ENCODE peak calls at places on chromosomes 12 and 14, in eight cellular contexts. Y is HEK293T; Z is heart right ventricle; I is stimulated activated CD4-positive, alpha-beta T cell treated with anti-CD3 and anti-CD28 coated beads, Interleukin-2, amount 100 ng/mL, for 48 hours; L is activated naive CD4-positive, alpha-beta T cell treated with Interleukin-2 at 50 U/mL for 16 hours; C is SK-MEL-5; G is stimulated activated effector memory CD8-positive, alpha-beta T cell treated with anti-CD3 and anti-CD28 coated beads, Interleukin-12 subunit alpha, Interleukin-12 subunit beta, amount 100 ng/mL, for 72 hours; P is GM04504. Q is an unnamed sample.

GRCh38 chr14:96304956-96305355 is 48.9 kb downstream of the BDKRB1 start:
- DNase-seq in Y (peak; percentile 21), Z (no peak), I (no peak), L (no peak), C (peak; percentile 60), G (no peak), P (no peak), Q (no peak)

GRCh38 chr12:56413392-56413791 is 35.8 kb downstream of the TIMELESS start:
- DNase-seq in Y (no peak), Z (no peak), I (no peak), L (no peak), C (no peak), G (no peak), P (no peak), Q (no peak)

GRCh38 chr12:102885043-102885932 is 31.8 kb downstream of the PAH start:
- DNase-seq in Y (no peak), Z (no peak), I (no peak), L (no peak), C (no peak), G (no peak), P (no peak), Q (no peak)

GRCh38 chr12:21334771-21335325 is at the start of gene SLCO1A2:
- DNase-seq in Y (no peak), Z (no peak), I (no peak), L (no peak), C (no peak), G (no peak), P (no peak), Q (no peak)

GRCh38 chr12:94134226-94134795 is 14.1 kb upstream of the PLXNC1 start:
- DNase-seq in Y (peak; percentile 61), Z (no peak), I (peak; percentile 13), L (peak; percentile 16), C (peak; percentile 76), G (no peak), P (peak; percentile 24), Q (peak; percentile 70)

GRCh38 chr12:112294793-112295192 is 87.4 kb downstream of the HECTD4 start:
- DNase-seq in Y (no peak), Z (no peak), I (no peak), L (no peak), C (peak; percentile 22), G (no peak), P (no peak), Q (peak; percentile 32)

GRCh38 chr12:70590051-70590450 is 47.2 kb downstream of the PTPRB start:
- DNase-seq in Y (peak; percentile 67), Z (peak; percentile 70), I (peak; percentile 47), L (peak; percentile 38), C (peak; percentile 83), G (peak; percentile 71), P (peak; percentile 42), Q (peak; percentile 76)

GRCh38 chr12:53061404-53062010 is 11.6 kb downstream of the TNS2 start:
- DNase-seq in Y (no peak), Z (no peak), I (no peak), L (no peak), C (no peak), G (no peak), P (no peak), Q (no peak)

GRCh38 chr14:76867536-76868452 is 41.6 kb downstream of the LRRC74A start:
- DNase-seq in Y (no peak), Z (no peak), I (no peak), L (peak; percentile 25), C (no peak), G (no peak), P (no peak), Q (peak; percentile 24)

GRCh38 chr12:124993568-124994434 is at the start of gene BRI3BP:
- DNase-seq in Y (peak; percentile 51), Z (peak; percentile 74), I (peak; percentile 64), L (peak; percentile 79), C (peak; percentile 46), G (peak; percentile 82), P (no peak), Q (peak; percentile 80)

GRCh38 chr12:130026608-130027176 is 122.9 kb upstream of the TMEM132D start:
- DNase-seq in Y (peak; percentile 43), Z (no peak), I (peak; percentile 28), L (peak; percentile 4), C (peak; percentile 64), G (peak; percentile 49), P (no peak), Q (peak; percentile 44)

GRCh38 chr12:13101854-13102375 is 1.6 kb downstream of the GSG1 start:
- DNase-seq in Y (peak; percentile 23), Z (no peak), I (no peak), L (peak; percentile 35), C (no peak), G (peak; percentile 61), P (no peak), Q (peak; percentile 32)

GRCh38 chr12:53505086-53505485 is 2.2 kb downstream of the NPFF start:
- DNase-seq in Y (no peak), Z (no peak), I (no peak), L (no peak), C (no peak), G (peak; percentile 49), P (no peak), Q (no peak)

GRCh38 chr14:60101801-60102200 is 10.1 kb downstream of the PCNX4 start:
- DNase-seq in Y (no peak), Z (no peak), I (no peak), L (no peak), C (peak; percentile 40), G (no peak), P (no peak), Q (no peak)

GRCh38 chr14:105907276-105907675 is 380.9 kb downstream of the TMEM121 start:
- DNase-seq in Y (no peak), Z (no peak), I (no peak), L (no peak), C (no peak), G (no peak), P (no peak), Q (no peak)

GRCh38 chr12:94873368-94874085 is 130.0 kb downstream of the NDUFA12 start:
- DNase-seq in Y (peak; percentile 75), Z (peak; percentile 29), I (no peak), L (no peak), C (no peak), G (no peak), P (no peak), Q (no peak)

GRCh38 chr12:131816495-131816894 is 11.7 kb upstream of the MMP17 start:
- DNase-seq in Y (no peak), Z (no peak), I (no peak), L (no peak), C (no peak), G (no peak), P (no peak), Q (no peak)

GRCh38 chr14:38143651-38144505 is 63.8 kb upstream of the SSTR1 start:
- DNase-seq in Y (no peak), Z (no peak), I (no peak), L (no peak), C (no peak), G (no peak), P (peak; percentile 69), Q (peak; percentile 47)

GRCh38 chr12:49980501-49981158 is 7.9 kb downstream of the AQP6 start:
- DNase-seq in Y (no peak), Z (no peak), I (no peak), L (no peak), C (no peak), G (no peak), P (no peak), Q (no peak)

Q was measured in A673.